ENCODE peak calls at places on chromosomes 3 and 15, in ten cellular contexts. One of them, this sample, is unnamed.

GRCh38 chr3:32733631-32734229 is 48.7 kb downstream of the CNOT10 start:
- DNase-seq in left ventricle myocardium inferior: no peak
- DNase-seq in HepG2: peak; percentile 62
- DNase-seq in RWPE1: peak; percentile 19
- DNase-seq in A549: peak; percentile 42
- DNase-seq in transverse colon: no peak
- DNase-seq in astrocyte: peak; percentile 19
- DNase-seq in HCT116: peak; percentile 19
- DNase-seq in pancreas: no peak
- DNase-seq in heart left ventricle: no peak
- DNase-seq in this sample: peak; percentile 54

GRCh38 chr15:31461911-31462480 is 135.4 kb downstream of the KLF13 start:
- DNase-seq in left ventricle myocardium inferior: no peak
- DNase-seq in HepG2: no peak
- DNase-seq in RWPE1: no peak
- DNase-seq in A549: no peak
- DNase-seq in transverse colon: no peak
- DNase-seq in astrocyte: no peak
- DNase-seq in HCT116: no peak
- DNase-seq in pancreas: no peak
- DNase-seq in heart left ventricle: peak; percentile 16
- DNase-seq in this sample: no peak

GRCh38 chr3:11553436-11554235 is 90.1 kb downstream of the VGLL4 start:
- DNase-seq in left ventricle myocardium inferior: peak; percentile 45
- DNase-seq in HepG2: no peak
- DNase-seq in RWPE1: no peak
- DNase-seq in A549: no peak
- DNase-seq in transverse colon: no peak
- DNase-seq in astrocyte: no peak
- DNase-seq in HCT116: no peak
- DNase-seq in pancreas: peak; percentile 68
- DNase-seq in heart left ventricle: no peak
- DNase-seq in this sample: peak; percentile 46

GRCh38 chr15:77021803-77022381 is 27.0 kb downstream of the PSTPIP1 start:
- DNase-seq in left ventricle myocardium inferior: no peak
- DNase-seq in HepG2: no peak
- DNase-seq in RWPE1: no peak
- DNase-seq in A549: no peak
- DNase-seq in transverse colon: no peak
- DNase-seq in astrocyte: peak; percentile 55
- DNase-seq in HCT116: no peak
- DNase-seq in pancreas: no peak
- DNase-seq in heart left ventricle: peak; percentile 56
- DNase-seq in this sample: no peak

GRCh38 chr3:28080716-28081115 is 160.7 kb upstream of the CMC1 start:
- DNase-seq in left ventricle myocardium inferior: no peak
- DNase-seq in HepG2: no peak
- DNase-seq in RWPE1: no peak
- DNase-seq in A549: no peak
- DNase-seq in transverse colon: no peak
- DNase-seq in astrocyte: no peak
- DNase-seq in HCT116: no peak
- DNase-seq in pancreas: no peak
- DNase-seq in heart left ventricle: no peak
- DNase-seq in this sample: no peak

GRCh38 chr15:83538682-83539081 is 91.5 kb downstream of the SH3GL3 start:
- DNase-seq in left ventricle myocardium inferior: no peak
- DNase-seq in HepG2: no peak
- DNase-seq in RWPE1: no peak
- DNase-seq in A549: no peak
- DNase-seq in transverse colon: no peak
- DNase-seq in astrocyte: no peak
- DNase-seq in HCT116: no peak
- DNase-seq in pancreas: no peak
- DNase-seq in heart left ventricle: no peak
- DNase-seq in this sample: no peak

GRCh38 chr15:49225572-49226281 is 55.7 kb downstream of the GALK2 start:
- DNase-seq in left ventricle myocardium inferior: no peak
- DNase-seq in HepG2: no peak
- DNase-seq in RWPE1: no peak
- DNase-seq in A549: no peak
- DNase-seq in transverse colon: no peak
- DNase-seq in astrocyte: peak; percentile 20
- DNase-seq in HCT116: peak; percentile 15
- DNase-seq in pancreas: no peak
- DNase-seq in heart left ventricle: no peak
- DNase-seq in this sample: peak; percentile 28

GRCh38 chr15:34753236-34753894 is 1.4 kb downstream of the GJD2 start:
- DNase-seq in left ventricle myocardium inferior: peak; percentile 14
- DNase-seq in HepG2: peak; percentile 10
- DNase-seq in RWPE1: peak; percentile 66
- DNase-seq in A549: no peak
- DNase-seq in transverse colon: no peak
- DNase-seq in astrocyte: peak; percentile 36
- DNase-seq in HCT116: no peak
- DNase-seq in pancreas: peak; percentile 21
- DNase-seq in heart left ventricle: peak; percentile 25
- DNase-seq in this sample: peak; percentile 49

GRCh38 chr15:33292718-33293307 is 18.0 kb upstream of the RYR3 start:
- DNase-seq in left ventricle myocardium inferior: no peak
- DNase-seq in HepG2: peak; percentile 51
- DNase-seq in RWPE1: peak; percentile 55
- DNase-seq in A549: peak; percentile 59
- DNase-seq in transverse colon: peak; percentile 28
- DNase-seq in astrocyte: peak; percentile 22
- DNase-seq in HCT116: peak; percentile 51
- DNase-seq in pancreas: peak; percentile 44
- DNase-seq in heart left ventricle: peak; percentile 26
- DNase-seq in this sample: peak; percentile 69

GRCh38 chr15:56272474-56272873 is 28.8 kb upstream of the RFX7 start:
- DNase-seq in left ventricle myocardium inferior: no peak
- DNase-seq in HepG2: no peak
- DNase-seq in RWPE1: no peak
- DNase-seq in A549: no peak
- DNase-seq in transverse colon: no peak
- DNase-seq in astrocyte: no peak
- DNase-seq in HCT116: no peak
- DNase-seq in pancreas: no peak
- DNase-seq in heart left ventricle: no peak
- DNase-seq in this sample: no peak

GRCh38 chr3:195356151-195357086 is 85.5 kb upstream of the XXYLT1 start:
- DNase-seq in left ventricle myocardium inferior: peak; percentile 67
- DNase-seq in HepG2: no peak
- DNase-seq in RWPE1: no peak
- DNase-seq in A549: no peak
- DNase-seq in transverse colon: no peak
- DNase-seq in astrocyte: peak; percentile 4
- DNase-seq in HCT116: no peak
- DNase-seq in pancreas: no peak
- DNase-seq in heart left ventricle: peak; percentile 45
- DNase-seq in this sample: no peak

GRCh38 chr3:192869131-192870027 is 48.3 kb downstream of the MB21D2 start:
- DNase-seq in left ventricle myocardium inferior: peak; percentile 42
- DNase-seq in HepG2: no peak
- DNase-seq in RWPE1: no peak
- DNase-seq in A549: no peak
- DNase-seq in transverse colon: no peak
- DNase-seq in astrocyte: peak; percentile 62
- DNase-seq in HCT116: no peak
- DNase-seq in pancreas: no peak
- DNase-seq in heart left ventricle: peak; percentile 31
- DNase-seq in this sample: peak; percentile 41

GRCh38 chr15:88956263-88956662 is 43.1 kb upstream of the MFGE8 start:
- DNase-seq in left ventricle myocardium inferior: no peak
- DNase-seq in HepG2: no peak
- DNase-seq in RWPE1: no peak
- DNase-seq in A549: no peak
- DNase-seq in transverse colon: no peak
- DNase-seq in astrocyte: no peak
- DNase-seq in HCT116: no peak
- DNase-seq in pancreas: no peak
- DNase-seq in heart left ventricle: no peak
- DNase-seq in this sample: no peak

GRCh38 chr15:88949734-88950400 is 36.7 kb upstream of the MFGE8 start:
- DNase-seq in left ventricle myocardium inferior: no peak
- DNase-seq in HepG2: no peak
- DNase-seq in RWPE1: no peak
- DNase-seq in A549: no peak
- DNase-seq in transverse colon: no peak
- DNase-seq in astrocyte: no peak
- DNase-seq in HCT116: no peak
- DNase-seq in pancreas: no peak
- DNase-seq in heart left ventricle: no peak
- DNase-seq in this sample: no peak

GRCh38 chr15:88956906-88957305 is 43.7 kb upstream of the MFGE8 start:
- DNase-seq in left ventricle myocardium inferior: no peak
- DNase-seq in HepG2: no peak
- DNase-seq in RWPE1: no peak
- DNase-seq in A549: no peak
- DNase-seq in transverse colon: no peak
- DNase-seq in astrocyte: no peak
- DNase-seq in HCT116: no peak
- DNase-seq in pancreas: no peak
- DNase-seq in heart left ventricle: no peak
- DNase-seq in this sample: no peak

GRCh38 chr15:88950600-88951160 is 37.5 kb upstream of the MFGE8 start:
- DNase-seq in left ventricle myocardium inferior: no peak
- DNase-seq in HepG2: no peak
- DNase-seq in RWPE1: no peak
- DNase-seq in A549: no peak
- DNase-seq in transverse colon: no peak
- DNase-seq in astrocyte: no peak
- DNase-seq in HCT116: no peak
- DNase-seq in pancreas: no peak
- DNase-seq in heart left ventricle: no peak
- DNase-seq in this sample: no peak

GRCh38 chr15:88954431-88955277 is 41.5 kb upstream of the MFGE8 start:
- DNase-seq in left ventricle myocardium inferior: peak; percentile 59
- DNase-seq in HepG2: no peak
- DNase-seq in RWPE1: no peak
- DNase-seq in A549: no peak
- DNase-seq in transverse colon: no peak
- DNase-seq in astrocyte: no peak
- DNase-seq in HCT116: no peak
- DNase-seq in pancreas: no peak
- DNase-seq in heart left ventricle: peak; percentile 45
- DNase-seq in this sample: no peak
- H3K27ac ChIP-seq in left ventricle myocardium inferior: peak overlapping the region; percentile 52
- H3K27ac ChIP-seq in HepG2: no peak overlapping the region
- H3K27ac ChIP-seq in RWPE1: no peak overlapping the region
- H3K27ac ChIP-seq in A549: peak overlapping the region; percentile 34
- H3K27ac ChIP-seq in transverse colon: no peak overlapping the region
- H3K27ac ChIP-seq in astrocyte: no peak overlapping the region
- H3K27ac ChIP-seq in HCT116: no peak overlapping the region
- H3K27ac ChIP-seq in pancreas: no peak overlapping the region
- H3K27ac ChIP-seq in heart left ventricle: peak overlapping the region; percentile 8
- H3K27ac ChIP-seq in this sample: no peak overlapping the region

DNA sequence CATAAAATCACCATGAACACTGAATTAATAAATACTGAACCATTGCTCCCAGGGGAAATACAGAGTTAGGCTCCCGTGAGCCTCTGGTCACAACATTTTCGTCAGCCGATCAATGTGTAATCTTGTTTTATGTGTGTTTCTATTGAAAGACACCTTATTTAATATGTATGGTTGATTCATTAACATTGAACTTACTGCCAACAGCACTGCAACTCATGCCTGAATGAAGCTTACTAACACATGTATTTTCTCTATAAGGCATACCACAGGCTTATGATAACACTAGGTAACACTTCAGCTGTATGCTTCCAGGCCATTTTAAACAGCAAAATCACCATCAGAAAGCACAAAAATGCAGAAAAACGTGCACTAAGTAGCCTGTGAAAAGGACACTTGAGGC is 9.1 kb upstream of the REC114 start:
- DNase-seq in left ventricle myocardium inferior: no peak
- DNase-seq in HepG2: no peak
- DNase-seq in RWPE1: no peak
- DNase-seq in A549: no peak
- DNase-seq in transverse colon: no peak
- DNase-seq in astrocyte: no peak
- DNase-seq in HCT116: no peak
- DNase-seq in pancreas: no peak
- DNase-seq in heart left ventricle: no peak
- DNase-seq in this sample: no peak
- TF ChIP-seq CTCF in left ventricle myocardium inferior: no peak
- TF ChIP-seq CTCF in HepG2: no peak
- TF ChIP-seq CTCF in RWPE1: no peak
- TF ChIP-seq CTCF in A549: no peak
- TF ChIP-seq CTCF in transverse colon: no peak
- TF ChIP-seq CTCF in astrocyte: no peak
- TF ChIP-seq CTCF in HCT116: no peak
- TF ChIP-seq CTCF in pancreas: no peak
- TF ChIP-seq CTCF in heart left ventricle: no peak
- TF ChIP-seq CTCF in this sample: no peak

DNA sequence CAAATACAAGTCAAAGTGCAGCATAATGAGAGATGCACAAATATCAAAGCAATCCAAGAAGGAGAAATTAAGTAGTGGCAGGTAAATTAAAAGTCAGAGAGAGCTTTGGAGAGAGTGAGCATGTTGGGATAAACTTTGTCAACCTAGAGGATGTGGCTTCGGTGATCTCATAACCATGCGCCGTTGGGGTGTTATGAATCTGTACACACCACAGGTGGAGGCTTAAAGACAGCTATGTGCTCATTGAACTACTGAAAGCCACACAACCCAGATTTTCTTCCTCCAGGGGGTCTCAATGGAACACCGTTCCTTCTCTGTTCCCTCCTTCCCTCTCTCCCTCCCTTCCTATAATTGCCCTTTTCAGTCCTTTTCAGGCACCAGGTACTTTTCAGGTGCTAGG is 52.0 kb downstream of the SUCNR1 start:
- DNase-seq in left ventricle myocardium inferior: no peak
- DNase-seq in HepG2: no peak
- DNase-seq in RWPE1: no peak
- DNase-seq in A549: no peak
- DNase-seq in transverse colon: no peak
- DNase-seq in astrocyte: peak; percentile 47
- DNase-seq in HCT116: no peak
- DNase-seq in pancreas: no peak
- DNase-seq in heart left ventricle: no peak
- DNase-seq in this sample: no peak
- H3K27ac ChIP-seq in left ventricle myocardium inferior: no peak overlapping the region
- H3K27ac ChIP-seq in HepG2: no peak overlapping the region
- H3K27ac ChIP-seq in RWPE1: no peak overlapping the region
- H3K27ac ChIP-seq in A549: peak overlapping the region; percentile 74
- H3K27ac ChIP-seq in transverse colon: no peak overlapping the region
- H3K27ac ChIP-seq in astrocyte: peak overlapping the region; percentile 35
- H3K27ac ChIP-seq in HCT116: no peak overlapping the region
- H3K27ac ChIP-seq in pancreas: no peak overlapping the region
- H3K27ac ChIP-seq in heart left ventricle: no peak overlapping the region
- H3K27ac ChIP-seq in this sample: peak overlapping the region; percentile 29

DNA sequence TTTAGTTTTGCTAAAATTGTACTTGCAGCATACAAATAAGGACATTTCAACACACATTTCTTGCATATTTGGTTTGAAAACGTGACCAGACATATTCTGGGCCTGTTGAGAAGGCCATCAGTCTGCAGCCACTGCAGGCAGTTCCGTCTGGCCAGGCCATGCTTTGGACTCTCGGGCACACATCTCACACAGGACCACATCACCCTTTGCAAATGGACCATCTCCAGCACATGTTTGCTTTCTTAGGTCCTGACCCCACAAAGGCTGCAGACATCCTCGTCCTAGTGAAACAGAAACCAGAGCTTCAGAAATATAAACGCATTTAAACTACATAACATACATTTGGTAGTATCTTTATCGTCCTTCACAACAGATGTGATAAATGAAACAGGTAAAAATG is 24.1 kb downstream of the GABRA5 start:
- DNase-seq in left ventricle myocardium inferior: no peak
- DNase-seq in HepG2: no peak
- DNase-seq in RWPE1: no peak
- DNase-seq in A549: no peak
- DNase-seq in transverse colon: no peak
- DNase-seq in astrocyte: no peak
- DNase-seq in HCT116: no peak
- DNase-seq in pancreas: no peak
- DNase-seq in heart left ventricle: no peak
- DNase-seq in this sample: no peak
- TF ChIP-seq CTCF in left ventricle myocardium inferior: no peak
- TF ChIP-seq CTCF in HepG2: no peak
- TF ChIP-seq CTCF in RWPE1: no peak
- TF ChIP-seq CTCF in A549: no peak
- TF ChIP-seq CTCF in transverse colon: no peak
- TF ChIP-seq CTCF in astrocyte: no peak
- TF ChIP-seq CTCF in HCT116: no peak
- TF ChIP-seq CTCF in pancreas: no peak
- TF ChIP-seq CTCF in heart left ventricle: no peak
- TF ChIP-seq CTCF in this sample: no peak

This sample was measured in endothelial cell of umbilical vein.